ENCODE peak calls at places on chromosomes 5 and 9, in eight cellular contexts. I is adrenal gland, G is psoas muscle, N is esophagus squamous epithelium, R is heart left ventricle, E is fibroblast of lung, U is pancreas, M is heart right ventricle. J is an unnamed sample.

GRCh38 chr9:69370430-69370829 is 45.4 kb downstream of the ENTREP1 start:
- DNase-seq in I (no peak), R (no peak), M (no peak), G (no peak), U (no peak), N (no peak), E (peak), J (no peak)

GRCh38 chr5:42756630-42757601 is at the start of gene CCDC152:
- DNase-seq in U (peak), R (no peak), M (peak), E (peak), N (no peak), G (peak), I (peak), J (peak)

GRCh38 chr5:157607371-157608161 is 32.0 kb upstream of the ADAM19 start:
- DNase-seq in I (no peak), R (no peak), U (no peak), E (peak), N (no peak), M (no peak), G (no peak), J (peak)

GRCh38 chr9:90046317-90046861 is 441.6 kb downstream of the GADD45G start:
- DNase-seq in G (no peak), N (no peak), M (no peak), I (no peak), R (no peak), U (no peak), E (no peak), J (no peak)

GRCh38 chr5:10452768-10453331 is 11.2 kb downstream of the ROPN1L start:
- DNase-seq in R (no peak), I (peak), U (no peak), N (no peak), M (peak), G (no peak), E (peak), J (peak)

GRCh38 chr5:133661389-133661788 is 49.0 kb upstream of the FSTL4 start:
- DNase-seq in G (no peak), M (no peak), U (no peak), I (no peak), E (no peak), N (no peak), R (no peak), J (no peak)

GRCh38 chr9:6428940-6429889 is 16.2 kb downstream of the UHRF2 start:
- DNase-seq in R (no peak), E (no peak), M (no peak), G (no peak), I (no peak), N (no peak), U (no peak), J (peak)

GRCh38 chr9:125161284-125161918 is 18.1 kb upstream of the SCAI start:
- DNase-seq in N (no peak), E (peak), G (peak), I (peak), M (no peak), U (no peak), R (no peak), J (peak)

GRCh38 chr9:101498323-101498722 is 35.3 kb upstream of the RNF20 start:
- DNase-seq in M (no peak), R (no peak), I (no peak), E (no peak), U (no peak), G (no peak), N (no peak), J (no peak)

DNA sequence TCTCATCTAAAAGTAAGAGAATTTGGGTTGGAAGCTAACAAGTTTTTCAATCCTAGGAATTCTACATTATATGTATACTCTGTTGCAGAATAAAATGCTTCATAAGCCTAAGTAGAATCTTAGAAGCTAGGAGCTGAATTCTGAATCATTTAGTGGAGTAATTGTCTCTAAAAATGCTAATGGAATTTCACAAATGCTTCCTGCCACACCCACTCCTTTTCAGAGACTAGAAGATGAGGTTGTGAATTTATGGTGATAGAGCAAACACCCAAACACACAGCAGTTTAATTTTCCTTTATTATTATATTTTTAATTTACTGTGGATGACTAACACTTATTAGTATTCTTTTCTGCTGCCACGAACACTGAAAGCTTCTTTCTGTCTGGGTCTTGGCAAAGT is 208.0 kb upstream of the PDE4D start:
- DNase-seq in R (no peak), U (no peak), G (no peak), I (no peak), N (no peak), M (no peak), E (peak), J (no peak)
- TF ChIP-seq CTCF in R (no peak), U (no peak), G (no peak), I (no peak), N (no peak), M (no peak), E (no peak), J (no peak)

GRCh38 chr5:59275537-59276276 is 617.8 kb downstream of the PDE4D start:
- DNase-seq in N (no peak), E (peak), G (no peak), R (peak), I (peak), U (peak), M (peak), J (peak)

GRCh38 chr5:59272744-59273427 is 620.6 kb downstream of the PDE4D start:
- DNase-seq in R (no peak), N (no peak), U (no peak), G (no peak), M (no peak), I (no peak), E (no peak), J (no peak)

GRCh38 chr5:59275170-59275536 is 618.4 kb downstream of the PDE4D start:
- DNase-seq in U (no peak), I (no peak), M (no peak), R (no peak), E (no peak), G (no peak), N (no peak), J (peak)

GRCh38 chr5:59276277-59276647 is 617.3 kb downstream of the PDE4D start:
- DNase-seq in G (no peak), U (no peak), I (no peak), E (no peak), M (no peak), N (no peak), R (no peak), J (peak)

DNA sequence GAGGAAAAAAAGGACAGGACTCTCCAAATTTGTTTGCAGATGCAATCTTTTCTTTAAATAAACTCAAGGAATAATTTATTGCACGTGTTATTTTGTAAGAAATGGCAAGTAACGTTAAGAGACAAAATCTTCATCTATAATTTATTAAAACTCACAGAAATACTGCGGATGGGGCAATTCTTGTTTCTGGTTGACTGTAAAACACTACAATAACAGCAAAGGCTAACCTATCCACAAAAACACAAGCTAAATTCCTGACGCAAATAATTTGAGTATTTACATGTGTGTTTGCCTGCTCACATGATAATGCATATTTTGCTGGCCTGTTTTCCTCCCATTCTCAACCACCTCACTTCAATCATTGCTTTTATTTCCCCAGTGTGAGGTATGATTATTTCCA is 619.4 kb downstream of the PDE4D start:
- DNase-seq in M (no peak), R (no peak), E (no peak), I (no peak), N (no peak), U (no peak), G (no peak), J (no peak)
- H3K4me3 ChIP-seq in M (peak), R (peak), E (no peak), I (no peak), N (no peak), U (no peak), G (peak), J (no peak)

GRCh38 chr5:1320436-1321344 is 24.2 kb downstream of the CLPTM1L start:
- DNase-seq in G (no peak), I (peak), N (no peak), R (no peak), M (no peak), E (no peak), U (no peak), J (no peak)

GRCh38 chr5:1321576-1321975 is 23.3 kb downstream of the CLPTM1L start:
- DNase-seq in M (no peak), G (no peak), I (peak), U (no peak), E (no peak), R (no peak), N (no peak), J (no peak)

GRCh38 chr5:1318659-1319251 is 23.9 kb upstream of the TERT start:
- DNase-seq in E (no peak), N (no peak), U (no peak), G (no peak), R (no peak), M (no peak), I (no peak), J (no peak)

GRCh38 chr5:1317921-1318565 is 23.2 kb upstream of the TERT start:
- DNase-seq in I (no peak), M (no peak), U (no peak), R (no peak), E (no peak), G (no peak), N (no peak), J (no peak)

DNA sequence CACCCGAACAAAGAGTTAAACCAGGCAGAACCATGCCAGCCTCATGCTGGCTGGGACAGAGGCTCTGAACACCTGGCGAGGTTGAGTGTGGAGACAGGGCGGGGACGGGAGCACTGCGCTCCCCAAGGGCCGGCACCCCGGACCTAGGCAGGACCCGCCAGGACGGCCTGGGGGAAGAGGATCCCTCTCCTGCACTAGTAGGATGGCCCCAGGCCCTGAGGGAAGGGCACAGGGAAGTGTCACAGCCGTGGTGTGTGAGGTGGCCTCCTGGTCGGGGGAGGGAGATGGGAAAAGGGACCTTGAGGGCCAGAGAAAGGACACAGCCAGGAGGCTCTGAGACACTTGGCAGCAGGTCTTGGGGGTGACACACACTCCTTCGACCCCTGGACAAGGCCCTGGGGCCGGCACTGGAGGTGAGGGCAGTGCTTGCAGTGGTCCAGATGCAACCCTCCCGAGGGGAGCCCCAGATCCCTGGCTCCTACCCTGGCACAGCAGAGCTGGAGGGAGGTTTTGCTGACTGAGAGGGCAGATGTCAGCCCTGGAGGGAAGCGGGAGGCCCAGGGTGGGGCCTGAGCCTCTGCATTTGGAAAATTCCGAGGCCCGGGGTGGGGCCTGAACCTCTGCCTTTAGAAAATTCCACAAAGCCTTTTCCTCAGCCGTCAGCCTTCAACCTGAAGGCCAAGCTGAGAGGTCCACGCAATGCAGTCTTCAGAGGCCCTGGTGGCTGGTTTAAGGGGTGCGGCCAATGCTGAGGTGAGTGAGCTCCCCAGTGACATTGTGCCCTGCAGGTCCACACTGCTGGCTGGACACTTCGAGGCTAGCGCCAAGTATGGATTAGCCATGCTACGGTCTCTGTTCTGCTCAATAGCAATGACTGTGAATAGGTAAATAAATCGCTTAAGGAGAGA is 24.8 kb upstream of the TERT start:
- DNase-seq in U (no peak), R (no peak), I (peak), E (no peak), G (no peak), N (no peak), M (no peak), J (no peak)
- TF ChIP-seq CTCF in U (no peak), R (no peak), I (no peak), E (no peak), G (no peak), N (no peak), M (no peak), J (no peak)

DNA sequence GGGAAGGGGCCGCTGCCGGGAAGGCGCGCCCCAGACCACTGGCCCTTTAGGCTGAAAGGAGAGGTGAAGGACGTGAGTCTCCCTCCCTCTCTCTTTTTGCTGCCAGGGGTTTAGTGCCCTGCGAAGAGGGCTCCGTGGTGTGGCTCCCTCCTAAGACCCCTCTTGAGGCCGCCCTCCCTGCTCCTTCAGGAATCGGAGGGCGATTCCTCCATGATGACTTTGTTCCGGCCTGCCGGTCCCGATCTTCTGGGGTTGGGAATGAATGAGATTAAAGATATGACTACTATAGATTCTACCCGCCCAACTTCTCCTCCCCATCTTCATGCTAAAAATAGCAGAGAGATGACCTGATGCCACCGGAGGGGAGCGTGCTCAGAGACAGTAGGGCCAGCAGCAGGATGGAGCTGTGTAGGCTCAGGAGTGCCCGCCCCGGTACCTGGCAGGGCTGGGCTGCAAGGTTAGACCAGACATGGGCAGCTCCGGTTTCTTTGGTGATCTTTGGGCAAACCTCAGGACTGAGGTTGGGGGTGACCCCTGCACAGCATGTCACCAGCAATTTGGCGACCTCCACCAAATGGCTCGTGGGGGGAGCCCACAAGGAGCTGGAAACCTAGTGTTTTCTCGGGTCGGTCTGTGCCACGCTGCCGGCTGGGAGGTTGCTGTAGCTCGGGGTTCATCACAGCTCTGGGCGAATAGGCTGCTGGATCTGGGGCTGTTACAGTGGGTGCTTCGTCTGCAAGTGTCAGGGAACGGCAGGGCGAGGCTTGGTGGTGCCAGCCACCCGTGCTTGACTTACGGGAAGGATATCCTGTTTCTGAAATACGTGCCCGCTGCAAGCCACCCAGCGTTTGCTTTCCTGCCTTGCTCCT is 1.7 kb downstream of the OLFM1 start:
- DNase-seq in E (no peak), U (no peak), M (no peak), N (no peak), G (no peak), R (no peak), I (no peak), J (no peak)
- H3K4me3 ChIP-seq in E (no peak), U (no peak), M (peak), N (peak), G (peak), R (peak), I (no peak), J (no peak)

GRCh38 chr5:53071298-53071697 is 38.3 kb downstream of the MOCS2 start:
- DNase-seq in M (no peak), E (no peak), I (no peak), N (no peak), R (no peak), G (no peak), U (no peak), J (no peak)

GRCh38 chr5:53069626-53070025 is 39.9 kb downstream of the MOCS2 start:
- DNase-seq in I (no peak), U (no peak), R (no peak), N (no peak), M (no peak), E (peak), G (no peak), J (peak)

GRCh38 chr5:53071738-53072137 is 37.8 kb downstream of the MOCS2 start:
- DNase-seq in E (no peak), R (no peak), U (no peak), N (no peak), M (no peak), I (peak), G (no peak), J (peak)

GRCh38 chr5:53076014-53076413 is 33.5 kb downstream of the MOCS2 start:
- DNase-seq in G (no peak), I (no peak), E (no peak), U (no peak), R (no peak), N (no peak), M (no peak), J (no peak)

DNA sequence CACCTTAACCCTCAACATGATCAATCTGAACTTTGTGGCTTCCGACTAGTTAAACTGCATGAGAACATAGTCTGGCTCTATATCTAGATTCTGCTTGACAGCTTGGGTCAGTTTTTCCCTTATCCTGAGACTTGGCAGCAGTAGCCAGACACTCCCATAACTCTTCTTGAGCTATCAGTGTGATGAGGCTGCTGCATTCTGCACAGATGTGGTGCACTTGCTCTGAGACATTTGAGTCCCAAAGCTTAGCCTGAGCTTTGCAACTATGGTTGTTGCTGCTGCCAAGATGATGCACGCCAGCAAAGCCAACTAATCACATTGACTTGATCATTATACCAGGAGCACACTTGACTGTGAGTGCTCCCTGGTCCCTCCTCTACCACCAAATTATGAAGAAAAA is 36.2 kb downstream of the MOCS2 start:
- DNase-seq in G (no peak), U (no peak), N (no peak), M (no peak), I (peak), R (no peak), E (no peak), J (peak)
- TF ChIP-seq CTCF in G (no peak), U (no peak), N (no peak), M (no peak), I (no peak), R (no peak), E (no peak), J (no peak)

GRCh38 chr5:135543151-135543818 is 7.5 kb upstream of the NEUROG1 start:
- DNase-seq in M (no peak), I (no peak), U (no peak), G (no peak), E (no peak), N (no peak), R (no peak), J (no peak)
- H3K4me3 ChIP-seq in M (peak), I (no peak), U (peak), G (peak), E (no peak), N (peak), R (peak), J (no peak)

GRCh38 chr5:92508271-92508670 is 1072.7 kb downstream of the NR2F1-AS1 start:
- DNase-seq in I (no peak), R (no peak), E (no peak), M (no peak), N (no peak), G (no peak), U (no peak), J (peak)

GRCh38 chr5:92505925-92506324 is 1075.1 kb downstream of the NR2F1-AS1 start:
- DNase-seq in E (peak), R (no peak), U (no peak), I (no peak), M (no peak), N (no peak), G (no peak), J (peak)

GRCh38 chr5:92505145-92505544 is 1075.9 kb downstream of the NR2F1-AS1 start:
- DNase-seq in G (no peak), U (no peak), R (no peak), E (peak), M (no peak), N (no peak), I (no peak), J (peak)

GRCh38 chr5:92500752-92501151 is 1080.3 kb downstream of the NR2F1-AS1 start:
- DNase-seq in I (no peak), R (no peak), M (no peak), E (no peak), U (no peak), G (no peak), N (no peak), J (no peak)

GRCh38 chr5:92504346-92504745 is 1076.7 kb downstream of the NR2F1-AS1 start:
- DNase-seq in M (no peak), G (no peak), N (no peak), R (no peak), E (no peak), I (no peak), U (no peak), J (no peak)
- TF ChIP-seq CTCF in M (no peak), G (no peak), N (no peak), R (no peak), E (no peak), I (no peak), U (no peak), J (no peak)